ENCODE peak calls at places on chromosomes 12 and 14, in five cellular contexts. J is GM12891; X is stomach; A is skeletal muscle cell; O is effector CD8-positive, alpha-beta T cell. G is an unnamed sample.

GRCh38 chr12:1542599-1542998 is 51.8 kb downstream of the FBXL14 start:
- DNase-seq in A (no peak), X (no peak), O (no peak), J (no peak), G (no peak)

GRCh38 chr12:98162906-98163678 is 352.3 kb upstream of the TMPO start:
- DNase-seq in X (no peak), O (no peak), J (no peak), A (no peak), G (no peak)

GRCh38 chr12:117827660-117828059 is 141.1 kb downstream of the KSR2 start:
- DNase-seq in A (no peak), X (no peak), J (no peak), O (no peak), G (no peak)

GRCh38 chr12:75554556-75554880 is 43.1 kb upstream of the KRR1 start:
- DNase-seq in X (no peak), O (no peak), A (no peak), J (no peak), G (no peak)

GRCh38 chr14:45939572-45939971 is 686.6 kb upstream of the MIS18BP1 start:
- DNase-seq in O (no peak), X (no peak), A (no peak), J (no peak), G (no peak)

GRCh38 chr14:94671870-94672444 is 59.8 kb downstream of the SERPINA3 start:
- DNase-seq in A (no peak), X (peak), O (no peak), J (no peak), G (no peak)

GRCh38 chr12:53677612-53678133 is 1.8 kb upstream of the ATP5MC2 start:
- DNase-seq in X (no peak), J (no peak), A (no peak), O (no peak), G (no peak)

GRCh38 chr12:96239711-96240234 is 45.6 kb downstream of the ELK3 start:
- DNase-seq in J (no peak), X (no peak), A (no peak), O (no peak), G (no peak)

GRCh38 chr12:76518699-76519098 is 40.9 kb downstream of the OSBPL8 start:
- DNase-seq in X (no peak), O (no peak), A (no peak), J (no peak), G (no peak)

GRCh38 chr12:68169213-68169889 is 9.8 kb upstream of the IFNG start:
- DNase-seq in J (no peak), X (no peak), A (no peak), O (no peak), G (no peak)

GRCh38 chr14:105864116-105864515 is 337.7 kb downstream of the TMEM121 start:
- DNase-seq in A (no peak), X (no peak), J (no peak), O (no peak), G (no peak)